ENCODE peak calls at places on chromosomes 1 and 21, in nine cellular contexts. W, N, Y, H, Z, G, U, I and F are unnamed samples.
A peak's percentile ranks its signal among the peaks of the same experiment; 100 is the strongest.

GRCh38 chr1:24418898-24419628 is 3.5 kb downstream of the NIPAL3 start:
- DNase-seq in H (no peak), G (peak; percentile 74), U (no peak), Z (peak; percentile 97), N (no peak), Y (no peak), W (no peak), I (peak; percentile 41), F (no peak)

GRCh38 chr1:168386492-168386891 is 105.8 kb downstream of the TBX19 start:
- DNase-seq in N (no peak), U (no peak), I (no peak), H (no peak), W (no peak), G (no peak), Y (no peak), Z (no peak), F (no peak)

GRCh38 chr1:111704776-111705175 is 34.4 kb downstream of the INKA2 start:
- DNase-seq in W (no peak), G (no peak), Y (no peak), U (no peak), H (no peak), N (no peak), I (no peak), Z (no peak), F (no peak)

GRCh38 chr1:42259059-42259738 is 75.8 kb downstream of the FOXJ3 start:
- DNase-seq in Z (no peak), I (no peak), W (no peak), G (no peak), U (no peak), N (no peak), Y (no peak), H (no peak), F (peak; percentile 24)

GRCh38 chr1:94020764-94021579 is 100.0 kb downstream of the ABCA4 start:
- DNase-seq in W (no peak), H (no peak), Z (no peak), N (no peak), Y (no peak), U (no peak), I (no peak), G (peak; percentile 50), F (no peak)

GRCh38 chr1:159214149-159214760 is 9.6 kb downstream of the ACKR1 start:
- DNase-seq in I (no peak), W (peak; percentile 32), Z (no peak), Y (peak; percentile 59), U (no peak), H (no peak), G (no peak), N (no peak), F (peak; percentile 60)

GRCh38 chr1:152869808-152870419 is 8.2 kb upstream of the SMCP start:
- DNase-seq in I (peak; percentile 32), N (peak; percentile 7), H (no peak), Z (peak; percentile 63), Y (peak; percentile 81), G (peak; percentile 51), U (peak; percentile 2), W (peak; percentile 46), F (peak; percentile 77)

GRCh38 chr21:27694667-27695066 is 727.8 kb upstream of the ADAMTS5 start:
- DNase-seq in Z (no peak), U (no peak), H (no peak), G (no peak), I (no peak), N (no peak), Y (no peak), W (no peak), F (no peak)

GRCh38 chr1:114341886-114342285 is 169.1 kb downstream of the TRIM33 start:
- DNase-seq in H (no peak), I (no peak), W (no peak), U (no peak), Z (no peak), G (no peak), N (no peak), Y (no peak), F (no peak)

GRCh38 chr1:165114022-165114888 is 242.3 kb downstream of the LMX1A start:
- DNase-seq in H (no peak), G (no peak), W (peak; percentile 55), Z (peak; percentile 68), N (no peak), Y (peak; percentile 17), I (no peak), U (peak; percentile 31), F (no peak)

GRCh38 chr1:21149430-21149861 is 27.3 kb downstream of the EIF4G3 start:
- DNase-seq in H (no peak), I (no peak), W (no peak), U (peak; percentile 51), Y (peak; percentile 48), Z (no peak), G (no peak), N (no peak), F (no peak)

GRCh38 chr1:217076902-217077301 is 353.7 kb upstream of the ESRRG start:
- DNase-seq in H (no peak), U (no peak), Y (no peak), G (no peak), W (no peak), I (no peak), N (no peak), Z (no peak), F (no peak)